ENCODE peak calls at places on chromosome 11, in eight cellular contexts. I, V, E, Y, A, M, K and T are unnamed samples.

GRCh38 chr11:100705447-100705846 is 18.4 kb downstream of the ARHGAP42 start:
- DNase-seq in A (no peak), M (no peak), V (no peak), I (no peak), Y (no peak), E (no peak), K (no peak), T (no peak)

GRCh38 chr11:3201112-3201581 is 17.5 kb downstream of the MRGPRG start:
- DNase-seq in M (no peak), V (no peak), E (no peak), K (no peak), I (no peak), A (no peak), Y (no peak), T (no peak)

GRCh38 chr11:116331381-116331780 is 441.4 kb downstream of the BUD13 start:
- DNase-seq in M (no peak), V (no peak), I (no peak), E (no peak), K (no peak), Y (no peak), A (no peak), T (no peak)

GRCh38 chr11:126748097-126748756 is 252.3 kb downstream of the KIRREL3 start:
- DNase-seq in Y (no peak), K (no peak), A (no peak), I (no peak), M (peak; percentile 19), V (peak; percentile 15), E (no peak), T (peak; percentile 32)

GRCh38 chr11:125338435-125338834 is 157.6 kb downstream of the FEZ1 start:
- DNase-seq in M (no peak), V (no peak), Y (no peak), A (no peak), K (no peak), E (no peak), I (no peak), T (no peak)

GRCh38 chr11:78291754-78292108 is 103.0 kb downstream of the USP35 start:
- DNase-seq in E (no peak), V (no peak), K (no peak), Y (no peak), A (no peak), I (no peak), M (no peak), T (no peak)

GRCh38 chr11:71387784-71388636 is 60.2 kb downstream of the DHCR7 start:
- DNase-seq in Y (no peak), E (no peak), K (no peak), I (no peak), M (no peak), V (no peak), A (no peak), T (no peak)

GRCh38 chr11:82494988-82495432 is 238.7 kb downstream of the FAM181B start:
- DNase-seq in M (no peak), Y (no peak), E (peak; percentile 5), K (no peak), V (peak; percentile 31), I (no peak), A (no peak), T (no peak)

GRCh38 chr11:100942016-100942415 is 187.6 kb downstream of the PGR start:
- DNase-seq in E (no peak), V (peak; percentile 10), M (no peak), I (no peak), Y (no peak), A (peak; percentile 64), K (no peak), T (no peak)

GRCh38 chr11:36774603-36775002 is 176.6 kb upstream of the RAG2 start:
- DNase-seq in A (peak; percentile 45), M (no peak), K (no peak), E (peak; percentile 87), Y (no peak), V (no peak), I (no peak), T (no peak)

GRCh38 chr11:2262301-2263011 is 7.9 kb downstream of the ASCL2 start:
- DNase-seq in M (no peak), Y (no peak), A (no peak), E (no peak), V (no peak), I (no peak), K (no peak), T (no peak)

GRCh38 chr11:45092901-45093760 is 53.3 kb upstream of the PRDM11 start:
- DNase-seq in K (no peak), Y (no peak), V (no peak), I (no peak), A (peak; percentile 80), E (peak; percentile 62), M (no peak), T (peak; percentile 85)

GRCh38 chr11:47105974-47106373 is 70.7 kb downstream of the ARFGAP2 start:
- DNase-seq in A (no peak), M (no peak), Y (no peak), K (no peak), E (no peak), V (no peak), I (no peak), T (no peak)

GRCh38 chr11:1326435-1327063 is 17.1 kb upstream of the TOLLIP start:
- DNase-seq in M (no peak), Y (no peak), V (no peak), A (peak; percentile 69), E (peak; percentile 65), K (no peak), I (no peak), T (no peak)

GRCh38 chr11:96306933-96307747 is 35.9 kb downstream of the MAML2 start:
- DNase-seq in E (peak; percentile 99), M (peak; percentile 93), V (peak; percentile 77), Y (no peak), K (peak; percentile 67), I (peak; percentile 100), A (peak; percentile 99), T (no peak)

GRCh38 chr11:112689851-112690250 is 271.4 kb upstream of the NCAM1 start:
- DNase-seq in M (no peak), Y (no peak), V (peak; percentile 72), E (no peak), A (no peak), I (no peak), K (no peak), T (no peak)

GRCh38 chr11:74418509-74418895 is 20.3 kb upstream of the PGM2L1 start:
- DNase-seq in Y (no peak), K (peak; percentile 64), V (no peak), I (no peak), M (no peak), E (peak; percentile 79), A (peak; percentile 68), T (no peak)

GRCh38 chr11:67400251-67400941 is 1.3 kb downstream of the PPP1CA start:
- DNase-seq in A (no peak), Y (no peak), I (no peak), E (no peak), V (peak; percentile 86), M (no peak), K (no peak), T (peak; percentile 35)

GRCh38 chr11:66275984-66276612 is 1.9 kb upstream of the CNIH2 start:
- DNase-seq in A (no peak), V (no peak), K (no peak), M (no peak), I (no peak), E (no peak), Y (no peak), T (no peak)

GRCh38 chr11:111603633-111604130 is 1.4 kb downstream of the SIK2 start:
- DNase-seq in A (no peak), M (no peak), Y (no peak), E (peak; percentile 22), K (no peak), I (no peak), V (no peak), T (no peak)

GRCh38 chr11:114291847-114292680 is 4.1 kb upstream of the NNMT start:
- DNase-seq in E (peak; percentile 86), Y (no peak), I (no peak), K (no peak), A (peak; percentile 71), M (no peak), V (no peak), T (no peak)

GRCh38 chr11:68314886-68315580 is 2.6 kb downstream of the LRP5 start:
- DNase-seq in I (no peak), E (peak; percentile 56), A (peak; percentile 38), Y (no peak), V (no peak), M (peak; percentile 60), K (no peak), T (no peak)

GRCh38 chr11:31628111-31628510 is 118.5 kb downstream of the ELP4 start:
- DNase-seq in A (no peak), V (no peak), I (no peak), E (no peak), K (no peak), M (no peak), Y (no peak), T (no peak)

GRCh38 chr11:68099474-68100405 is 21.4 kb downstream of the CHKA start:
- DNase-seq in M (peak; percentile 96), I (no peak), A (peak; percentile 9), K (no peak), V (peak; percentile 75), Y (peak; percentile 23), E (no peak), T (peak; percentile 26)

GRCh38 chr11:69540118-69541000 is 58.9 kb downstream of the LINC01488 start:
- DNase-seq in V (peak; percentile 70), M (peak; percentile 28), K (no peak), E (no peak), I (no peak), A (no peak), Y (no peak), T (no peak)

GRCh38 chr11:113796663-113797259 is 17.2 kb downstream of the CLDN25 start:
- DNase-seq in M (peak; percentile 55), V (peak; percentile 55), E (peak; percentile 66), Y (no peak), I (no peak), A (peak; percentile 42), K (peak; percentile 28), T (no peak)

GRCh38 chr11:130599073-130599654 is 150.7 kb downstream of the ADAMTS15 start:
- DNase-seq in V (no peak), A (peak; percentile 62), M (peak; percentile 49), I (no peak), E (no peak), Y (no peak), K (no peak), T (no peak)

GRCh38 chr11:77407613-77408012 is 66.3 kb downstream of the PAK1 start:
- DNase-seq in E (peak; percentile 94), A (peak; percentile 83), M (peak; percentile 86), I (peak; percentile 77), V (peak; percentile 77), Y (no peak), K (peak; percentile 17), T (no peak)

GRCh38 chr11:65182258-65183170 is 786 bp downstream of the CAPN1 start:
- DNase-seq in M (peak; percentile 68), A (peak; percentile 11), E (peak; percentile 56), K (no peak), V (no peak), Y (no peak), I (no peak), T (no peak)

GRCh38 chr11:85086511-85087284 is 540.4 kb downstream of the DLG2 start:
- DNase-seq in E (peak; percentile 79), V (no peak), A (no peak), M (no peak), Y (no peak), K (no peak), I (no peak), T (no peak)

GRCh38 chr11:4063348-4063747 is 31.3 kb upstream of the RRM1 start:
- DNase-seq in E (no peak), M (no peak), A (no peak), K (no peak), Y (no peak), V (no peak), I (no peak), T (no peak)

GRCh38 chr11:131195801-131196517 is 174.5 kb upstream of the NTM start:
- DNase-seq in Y (no peak), M (peak; percentile 66), V (no peak), K (no peak), I (no peak), E (no peak), A (peak; percentile 50), T (no peak)

GRCh38 chr11:47269829-47270305 is at the start of gene MADD:
- DNase-seq in K (peak; percentile 89), V (peak; percentile 81), I (no peak), E (peak; percentile 87), M (peak; percentile 82), Y (peak; percentile 88), A (peak; percentile 80), T (peak; percentile 91)

GRCh38 chr11:61028135-61028729 is 56.8 kb downstream of the CD6 start:
- DNase-seq in V (no peak), I (no peak), Y (peak; percentile 62), E (no peak), M (no peak), A (no peak), K (no peak), T (no peak)